ENCODE peak calls at places on chromosomes 16 and 17, in four cellular contexts. N is upper lobe of right lung, K is bronchial epithelial cell, O is psoas muscle. G is an unnamed sample.

GRCh38 chr17:15490634-15491261 is 23.3 kb upstream of the CDRT4 start:
- DNase-seq in O (peak; percentile 89), N (no peak), K (peak; percentile 31), G (peak; percentile 81)

GRCh38 chr17:559699-560378 is 154.8 kb downstream of the VPS53 start:
- DNase-seq in K (peak; percentile 63), N (no peak), O (peak; percentile 76), G (peak; percentile 88)

GRCh38 chr17:44159519-44160210 is 10.8 kb upstream of the ASB16 start:
- DNase-seq in K (no peak), N (no peak), O (no peak), G (no peak)

GRCh38 chr16:86018487-86018886 is 119.5 kb downstream of the IRF8 start:
- DNase-seq in O (no peak), N (peak; percentile 63), K (no peak), G (peak; percentile 25)

GRCh38 chr17:44536090-44536960 is 21.0 kb upstream of the FZD2 start:
- DNase-seq in N (no peak), O (no peak), K (no peak), G (no peak)

GRCh38 chr16:11133344-11133921 is 122.6 kb downstream of the SOCS1 start:
- DNase-seq in O (peak; percentile 80), N (peak; percentile 82), K (peak; percentile 93), G (peak; percentile 96)

GRCh38 chr17:1532836-1533602 is 16.6 kb upstream of the INPP5K start:
- DNase-seq in K (no peak), O (peak; percentile 64), N (no peak), G (no peak)

GRCh38 chr17:39153541-39154111 is 2.2 kb upstream of the PLXDC1 start:
- DNase-seq in K (peak; percentile 75), N (peak; percentile 94), O (peak; percentile 95), G (peak; percentile 94)

GRCh38 chr16:1762879-1763520 is 8.3 kb downstream of the NME3 start:
- DNase-seq in N (no peak), O (peak; percentile 61), K (no peak), G (no peak)

GRCh38 chr17:41793749-41794602 is 7.5 kb upstream of the JUP start:
- DNase-seq in N (no peak), O (no peak), K (no peak), G (no peak)

GRCh38 chr17:15307686-15308085 is 33.7 kb downstream of the TEKT3 start:
- DNase-seq in O (peak; percentile 59), K (no peak), N (no peak), G (peak; percentile 31)

GRCh38 chr17:48460055-48460454 is 30.0 kb upstream of the SKAP1 start:
- DNase-seq in O (no peak), N (no peak), K (no peak), G (no peak)

GRCh38 chr17:60421273-60422161 is 772 bp upstream of the CHCT1 start:
- DNase-seq in K (peak; percentile 18), N (peak; percentile 89), O (peak; percentile 85), G (peak; percentile 48)

GRCh38 chr17:58189436-58190146 is 2.9 kb upstream of the EPX start:
- DNase-seq in O (peak; percentile 73), K (peak; percentile 84), N (peak; percentile 88), G (peak; percentile 84)

GRCh38 chr16:55056585-55057520 is 126.2 kb downstream of the IRX5 start:
- DNase-seq in K (no peak), O (no peak), N (peak; percentile 42), G (no peak)

GRCh38 chr16:85146922-85147651 is 34.8 kb upstream of the CIBAR2 start:
- DNase-seq in O (peak; percentile 73), N (no peak), K (no peak), G (no peak)

GRCh38 chr17:17467021-17467420 is 9.8 kb upstream of the MED9 start:
- DNase-seq in O (no peak), K (no peak), N (no peak), G (no peak)

GRCh38 chr16:1564325-1564724 is 30.9 kb downstream of the TMEM204 start:
- DNase-seq in O (no peak), K (no peak), N (no peak), G (no peak)

GRCh38 chr17:42142371-42142896 is 12.4 kb downstream of the RAB5C start:
- DNase-seq in K (no peak), N (no peak), O (peak; percentile 86), G (peak; percentile 57)

GRCh38 chr17:40612510-40613244 is 34.9 kb downstream of the SMARCE1 start:
- DNase-seq in N (no peak), O (no peak), K (peak; percentile 13), G (no peak)

GRCh38 chr17:17198281-17198680 is 7.9 kb downstream of the PLD6 start:
- DNase-seq in K (no peak), O (no peak), N (no peak), G (no peak)

GRCh38 chr16:83315271-83315670 is 492.5 kb upstream of the HSBP1 start:
- DNase-seq in O (no peak), N (no peak), K (peak; percentile 13), G (no peak)
- TF ChIP-seq CTCF in O (no peak), N (no peak), K (no peak), G (no peak)

GRCh38 chr16:75088226-75088625 is 28.4 kb downstream of the LDHD start:
- DNase-seq in N (no peak), O (no peak), K (no peak), G (peak; percentile 31)
- H3K4me3 ChIP-seq in N (no peak overlapping the region), O (peak overlapping the region; percentile 46), K (no peak overlapping the region), G (no peak overlapping the region)

GRCh38 chr16:68972720-68973119 is 129.4 kb downstream of the TANGO6 start:
- DNase-seq in O (no peak), N (no peak), K (peak; percentile 65), G (peak; percentile 59)
- TF ChIP-seq CTCF in O (no peak), N (peak; percentile 8), K (peak; percentile 60), G (peak; percentile 60)

GRCh38 chr16:31149332-31149731 is 534 bp downstream of the PRSS36 start:
- DNase-seq in N (no peak), O (no peak), K (no peak), G (no peak)

GRCh38 chr16:31149894-31150890 is at the start of gene PRSS36:
- DNase-seq in O (no peak), N (no peak), K (no peak), G (no peak)

GRCh38 chr16:31148896-31149295 is 970 bp downstream of the PRSS36 start:
- DNase-seq in N (no peak), K (no peak), O (no peak), G (no peak)

GRCh38 chr16:31147574-31147973 is 2.3 kb downstream of the PRSS36 start:
- DNase-seq in K (no peak), N (no peak), O (no peak), G (no peak)

GRCh38 chr16:31148281-31148728 is 1.6 kb downstream of the PRSS36 start:
- DNase-seq in K (peak; percentile 44), O (no peak), N (peak; percentile 92), G (no peak)
- H3K4me3 ChIP-seq in K (peak overlapping the region; percentile 3), O (no peak overlapping the region), N (no peak overlapping the region), G (no peak overlapping the region)

G was measured in fibroblast of the aortic adventitia.